ENCODE peak calls at places on chromosomes 11 and 22, in eight cellular contexts. One of them, this sample, is unnamed.

GRCh38 chr22:45009881-45010531 is at the start of gene PHF21B:
- DNase-seq in NCI-H1048: peak; percentile 48
- DNase-seq in T follicular helper cell: no peak
- DNase-seq in stimulated activated naive CD8-positive, alpha-beta T cell treated with anti-CD3 and anti-CD28 coated beads, Interleukin-15, amount 100 ng/mL, for 72 hours: peak; percentile 60
- DNase-seq in nucleus accumbens: peak; percentile 29
- DNase-seq in kidney tubule cell: peak; percentile 42
- DNase-seq in ACHN: peak; percentile 74
- DNase-seq in stimulated activated CD4-positive, alpha-beta T cell treated with anti-CD3 and anti-CD28 coated beads, Interleukin-1b, Interleukin-23, amount 100 ng/mL, for 4 hours: no peak
- DNase-seq in this sample: no peak

GRCh38 chr11:128625316-128625715 is 38.0 kb upstream of the ETS1 start:
- DNase-seq in nucleus accumbens: no peak
- DNase-seq in ACHN: no peak
- DNase-seq in stimulated activated CD4-positive, alpha-beta T cell treated with anti-CD3 and anti-CD28 coated beads, Interleukin-1b, Interleukin-23, amount 100 ng/mL, for 4 hours: no peak
- DNase-seq in stimulated activated naive CD8-positive, alpha-beta T cell treated with anti-CD3 and anti-CD28 coated beads, Interleukin-15, amount 100 ng/mL, for 72 hours: no peak
- DNase-seq in kidney tubule cell: no peak
- DNase-seq in NCI-H1048: no peak
- DNase-seq in T follicular helper cell: no peak
- DNase-seq in this sample: no peak

GRCh38 chr22:29801153-29801552 is 34.0 kb downstream of the UQCR10 start:
- DNase-seq in kidney tubule cell: no peak
- DNase-seq in T follicular helper cell: no peak
- DNase-seq in nucleus accumbens: no peak
- DNase-seq in NCI-H1048: no peak
- DNase-seq in ACHN: no peak
- DNase-seq in stimulated activated CD4-positive, alpha-beta T cell treated with anti-CD3 and anti-CD28 coated beads, Interleukin-1b, Interleukin-23, amount 100 ng/mL, for 4 hours: no peak
- DNase-seq in stimulated activated naive CD8-positive, alpha-beta T cell treated with anti-CD3 and anti-CD28 coated beads, Interleukin-15, amount 100 ng/mL, for 72 hours: no peak
- DNase-seq in this sample: no peak

GRCh38 chr22:44940121-44940520 is 69.7 kb downstream of the PHF21B start:
- DNase-seq in NCI-H1048: no peak
- DNase-seq in nucleus accumbens: no peak
- DNase-seq in ACHN: no peak
- DNase-seq in T follicular helper cell: no peak
- DNase-seq in kidney tubule cell: no peak
- DNase-seq in stimulated activated CD4-positive, alpha-beta T cell treated with anti-CD3 and anti-CD28 coated beads, Interleukin-1b, Interleukin-23, amount 100 ng/mL, for 4 hours: no peak
- DNase-seq in stimulated activated naive CD8-positive, alpha-beta T cell treated with anti-CD3 and anti-CD28 coated beads, Interleukin-15, amount 100 ng/mL, for 72 hours: no peak
- DNase-seq in this sample: no peak

GRCh38 chr22:48356731-48357130 is 1470.9 kb downstream of the BRD1 start:
- DNase-seq in NCI-H1048: no peak
- DNase-seq in ACHN: no peak
- DNase-seq in nucleus accumbens: no peak
- DNase-seq in T follicular helper cell: no peak
- DNase-seq in stimulated activated naive CD8-positive, alpha-beta T cell treated with anti-CD3 and anti-CD28 coated beads, Interleukin-15, amount 100 ng/mL, for 72 hours: no peak
- DNase-seq in kidney tubule cell: no peak
- DNase-seq in stimulated activated CD4-positive, alpha-beta T cell treated with anti-CD3 and anti-CD28 coated beads, Interleukin-1b, Interleukin-23, amount 100 ng/mL, for 4 hours: no peak
- DNase-seq in this sample: no peak

GRCh38 chr22:28025333-28025732 is 106.3 kb upstream of the PITPNB start:
- DNase-seq in T follicular helper cell: no peak
- DNase-seq in nucleus accumbens: no peak
- DNase-seq in kidney tubule cell: no peak
- DNase-seq in ACHN: no peak
- DNase-seq in NCI-H1048: no peak
- DNase-seq in stimulated activated naive CD8-positive, alpha-beta T cell treated with anti-CD3 and anti-CD28 coated beads, Interleukin-15, amount 100 ng/mL, for 72 hours: no peak
- DNase-seq in stimulated activated CD4-positive, alpha-beta T cell treated with anti-CD3 and anti-CD28 coated beads, Interleukin-1b, Interleukin-23, amount 100 ng/mL, for 4 hours: no peak
- DNase-seq in this sample: no peak

GRCh38 chr11:62398011-62398994 is 20.5 kb upstream of the SCGB1A1 start:
- DNase-seq in kidney tubule cell: peak; percentile 16
- DNase-seq in stimulated activated CD4-positive, alpha-beta T cell treated with anti-CD3 and anti-CD28 coated beads, Interleukin-1b, Interleukin-23, amount 100 ng/mL, for 4 hours: no peak
- DNase-seq in T follicular helper cell: no peak
- DNase-seq in ACHN: no peak
- DNase-seq in stimulated activated naive CD8-positive, alpha-beta T cell treated with anti-CD3 and anti-CD28 coated beads, Interleukin-15, amount 100 ng/mL, for 72 hours: no peak
- DNase-seq in NCI-H1048: no peak
- DNase-seq in nucleus accumbens: no peak
- DNase-seq in this sample: peak; percentile 52

GRCh38 chr11:68381716-68382115 is 69.3 kb downstream of the LRP5 start:
- DNase-seq in stimulated activated CD4-positive, alpha-beta T cell treated with anti-CD3 and anti-CD28 coated beads, Interleukin-1b, Interleukin-23, amount 100 ng/mL, for 4 hours: no peak
- DNase-seq in ACHN: no peak
- DNase-seq in stimulated activated naive CD8-positive, alpha-beta T cell treated with anti-CD3 and anti-CD28 coated beads, Interleukin-15, amount 100 ng/mL, for 72 hours: no peak
- DNase-seq in NCI-H1048: no peak
- DNase-seq in nucleus accumbens: no peak
- DNase-seq in T follicular helper cell: no peak
- DNase-seq in kidney tubule cell: no peak
- DNase-seq in this sample: no peak

GRCh38 chr22:30537083-30537731 is 9.3 kb downstream of the SEC14L6 start:
- DNase-seq in nucleus accumbens: no peak
- DNase-seq in NCI-H1048: no peak
- DNase-seq in stimulated activated naive CD8-positive, alpha-beta T cell treated with anti-CD3 and anti-CD28 coated beads, Interleukin-15, amount 100 ng/mL, for 72 hours: no peak
- DNase-seq in stimulated activated CD4-positive, alpha-beta T cell treated with anti-CD3 and anti-CD28 coated beads, Interleukin-1b, Interleukin-23, amount 100 ng/mL, for 4 hours: no peak
- DNase-seq in kidney tubule cell: no peak
- DNase-seq in T follicular helper cell: no peak
- DNase-seq in ACHN: no peak
- DNase-seq in this sample: no peak

GRCh38 chr11:61004841-61005240 is 33.4 kb downstream of the CD6 start:
- DNase-seq in ACHN: no peak
- DNase-seq in stimulated activated naive CD8-positive, alpha-beta T cell treated with anti-CD3 and anti-CD28 coated beads, Interleukin-15, amount 100 ng/mL, for 72 hours: no peak
- DNase-seq in stimulated activated CD4-positive, alpha-beta T cell treated with anti-CD3 and anti-CD28 coated beads, Interleukin-1b, Interleukin-23, amount 100 ng/mL, for 4 hours: no peak
- DNase-seq in NCI-H1048: no peak
- DNase-seq in kidney tubule cell: no peak
- DNase-seq in nucleus accumbens: no peak
- DNase-seq in T follicular helper cell: no peak
- DNase-seq in this sample: no peak

GRCh38 chr11:7941141-7941540 is 367 bp downstream of the OR10A3 start:
- DNase-seq in T follicular helper cell: no peak
- DNase-seq in stimulated activated naive CD8-positive, alpha-beta T cell treated with anti-CD3 and anti-CD28 coated beads, Interleukin-15, amount 100 ng/mL, for 72 hours: no peak
- DNase-seq in NCI-H1048: no peak
- DNase-seq in nucleus accumbens: no peak
- DNase-seq in stimulated activated CD4-positive, alpha-beta T cell treated with anti-CD3 and anti-CD28 coated beads, Interleukin-1b, Interleukin-23, amount 100 ng/mL, for 4 hours: no peak
- DNase-seq in ACHN: no peak
- DNase-seq in kidney tubule cell: no peak
- DNase-seq in this sample: no peak

GRCh38 chr11:84564180-84564866 is 1062.8 kb downstream of the DLG2 start:
- DNase-seq in ACHN: peak; percentile 86
- DNase-seq in stimulated activated CD4-positive, alpha-beta T cell treated with anti-CD3 and anti-CD28 coated beads, Interleukin-1b, Interleukin-23, amount 100 ng/mL, for 4 hours: no peak
- DNase-seq in T follicular helper cell: no peak
- DNase-seq in nucleus accumbens: no peak
- DNase-seq in stimulated activated naive CD8-positive, alpha-beta T cell treated with anti-CD3 and anti-CD28 coated beads, Interleukin-15, amount 100 ng/mL, for 72 hours: peak; percentile 5
- DNase-seq in NCI-H1048: no peak
- DNase-seq in kidney tubule cell: peak; percentile 89
- DNase-seq in this sample: no peak

GRCh38 chr11:75330279-75330678 is 21.2 kb downstream of the ARRB1 start:
- DNase-seq in stimulated activated naive CD8-positive, alpha-beta T cell treated with anti-CD3 and anti-CD28 coated beads, Interleukin-15, amount 100 ng/mL, for 72 hours: no peak
- DNase-seq in T follicular helper cell: no peak
- DNase-seq in kidney tubule cell: no peak
- DNase-seq in stimulated activated CD4-positive, alpha-beta T cell treated with anti-CD3 and anti-CD28 coated beads, Interleukin-1b, Interleukin-23, amount 100 ng/mL, for 4 hours: no peak
- DNase-seq in nucleus accumbens: no peak
- DNase-seq in ACHN: no peak
- DNase-seq in NCI-H1048: no peak
- DNase-seq in this sample: no peak

GRCh38 chr11:23746896-23747295 is 750.0 kb upstream of the LUZP2 start:
- DNase-seq in nucleus accumbens: no peak
- DNase-seq in stimulated activated CD4-positive, alpha-beta T cell treated with anti-CD3 and anti-CD28 coated beads, Interleukin-1b, Interleukin-23, amount 100 ng/mL, for 4 hours: no peak
- DNase-seq in kidney tubule cell: no peak
- DNase-seq in T follicular helper cell: no peak
- DNase-seq in ACHN: no peak
- DNase-seq in stimulated activated naive CD8-positive, alpha-beta T cell treated with anti-CD3 and anti-CD28 coated beads, Interleukin-15, amount 100 ng/mL, for 72 hours: no peak
- DNase-seq in NCI-H1048: no peak
- DNase-seq in this sample: no peak

GRCh38 chr22:50104149-50104548 is 14.3 kb downstream of the MOV10L1 start:
- DNase-seq in stimulated activated naive CD8-positive, alpha-beta T cell treated with anti-CD3 and anti-CD28 coated beads, Interleukin-15, amount 100 ng/mL, for 72 hours: no peak
- DNase-seq in nucleus accumbens: no peak
- DNase-seq in NCI-H1048: no peak
- DNase-seq in stimulated activated CD4-positive, alpha-beta T cell treated with anti-CD3 and anti-CD28 coated beads, Interleukin-1b, Interleukin-23, amount 100 ng/mL, for 4 hours: no peak
- DNase-seq in kidney tubule cell: no peak
- DNase-seq in T follicular helper cell: no peak
- DNase-seq in ACHN: no peak
- DNase-seq in this sample: no peak

GRCh38 chr11:64751580-64751979 is 7.6 kb upstream of the RASGRP2 start:
- DNase-seq in stimulated activated CD4-positive, alpha-beta T cell treated with anti-CD3 and anti-CD28 coated beads, Interleukin-1b, Interleukin-23, amount 100 ng/mL, for 4 hours: no peak
- DNase-seq in nucleus accumbens: no peak
- DNase-seq in NCI-H1048: no peak
- DNase-seq in kidney tubule cell: no peak
- DNase-seq in T follicular helper cell: no peak
- DNase-seq in ACHN: no peak
- DNase-seq in stimulated activated naive CD8-positive, alpha-beta T cell treated with anti-CD3 and anti-CD28 coated beads, Interleukin-15, amount 100 ng/mL, for 72 hours: no peak
- DNase-seq in this sample: peak; percentile 28

GRCh38 chr22:47446331-47446730 is 683.9 kb downstream of the TBC1D22A start:
- DNase-seq in nucleus accumbens: no peak
- DNase-seq in ACHN: no peak
- DNase-seq in kidney tubule cell: no peak
- DNase-seq in stimulated activated CD4-positive, alpha-beta T cell treated with anti-CD3 and anti-CD28 coated beads, Interleukin-1b, Interleukin-23, amount 100 ng/mL, for 4 hours: no peak
- DNase-seq in stimulated activated naive CD8-positive, alpha-beta T cell treated with anti-CD3 and anti-CD28 coated beads, Interleukin-15, amount 100 ng/mL, for 72 hours: no peak
- DNase-seq in NCI-H1048: no peak
- DNase-seq in T follicular helper cell: no peak
- DNase-seq in this sample: no peak

GRCh38 chr22:42938449-42938848 is 76.5 kb downstream of the PACSIN2 start:
- DNase-seq in nucleus accumbens: no peak
- DNase-seq in kidney tubule cell: no peak
- DNase-seq in ACHN: no peak
- DNase-seq in T follicular helper cell: no peak
- DNase-seq in stimulated activated naive CD8-positive, alpha-beta T cell treated with anti-CD3 and anti-CD28 coated beads, Interleukin-15, amount 100 ng/mL, for 72 hours: no peak
- DNase-seq in stimulated activated CD4-positive, alpha-beta T cell treated with anti-CD3 and anti-CD28 coated beads, Interleukin-1b, Interleukin-23, amount 100 ng/mL, for 4 hours: no peak
- DNase-seq in NCI-H1048: no peak
- DNase-seq in this sample: no peak